ENCODE peak calls at places on chromosomes 6 and 20, in four cellular contexts. N, V, I and B are unnamed samples.

GRCh38 chr20:48332555-48332954 is 495.2 kb downstream of the PREX1 start:
- DNase-seq in V (peak; percentile 39), N (no peak), I (no peak), B (no peak)

GRCh38 chr6:143677891-143678737 is at the start of gene PHACTR2:
- DNase-seq in N (peak; percentile 66), V (peak; percentile 84), I (peak; percentile 74), B (peak; percentile 40)

GRCh38 chr6:32854376-32855178 is 585 bp downstream of the PSMB9 start:
- DNase-seq in V (peak; percentile 39), I (peak; percentile 50), N (peak; percentile 66), B (no peak)

GRCh38 chr6:5111626-5112025 is 26.5 kb downstream of the PPP1R3G start:
- DNase-seq in V (no peak), I (no peak), N (no peak), B (no peak)

GRCh38 chr6:24394777-24395437 is 7.8 kb upstream of the MRS2 start:
- DNase-seq in I (peak; percentile 94), N (no peak), V (peak; percentile 37), B (peak; percentile 56)

GRCh38 chr20:1164871-1165270 is 19.9 kb downstream of the TMEM74B start:
- DNase-seq in I (no peak), V (no peak), N (no peak), B (no peak)

GRCh38 chr6:144197919-144198318 is 47.6 kb downstream of the STX11 start:
- DNase-seq in I (no peak), V (no peak), N (no peak), B (no peak)

GRCh38 chr6:34272022-34272926 is 23.5 kb upstream of the SMIM29 start:
- DNase-seq in I (no peak), V (no peak), N (no peak), B (no peak)

GRCh38 chr20:37081717-37082289 is 14.0 kb downstream of the RBL1 start:
- DNase-seq in V (no peak), I (peak; percentile 52), N (peak; percentile 17), B (no peak)

GRCh38 chr6:137416376-137417109 is 77.7 kb downstream of the OLIG3 start:
- DNase-seq in N (no peak), I (peak; percentile 70), V (peak; percentile 36), B (no peak)

GRCh38 chr20:5592165-5592564 is 158.0 kb upstream of the SHLD1 start:
- DNase-seq in N (no peak), I (no peak), V (no peak), B (no peak)

GRCh38 chr6:128570439-128571063 is 50.2 kb upstream of the PTPRK start:
- DNase-seq in V (peak; percentile 29), N (no peak), I (no peak), B (no peak)

GRCh38 chr20:3557237-3557636 is 86.4 kb downstream of the ATRN start:
- DNase-seq in I (no peak), V (no peak), N (no peak), B (no peak)

DNA sequence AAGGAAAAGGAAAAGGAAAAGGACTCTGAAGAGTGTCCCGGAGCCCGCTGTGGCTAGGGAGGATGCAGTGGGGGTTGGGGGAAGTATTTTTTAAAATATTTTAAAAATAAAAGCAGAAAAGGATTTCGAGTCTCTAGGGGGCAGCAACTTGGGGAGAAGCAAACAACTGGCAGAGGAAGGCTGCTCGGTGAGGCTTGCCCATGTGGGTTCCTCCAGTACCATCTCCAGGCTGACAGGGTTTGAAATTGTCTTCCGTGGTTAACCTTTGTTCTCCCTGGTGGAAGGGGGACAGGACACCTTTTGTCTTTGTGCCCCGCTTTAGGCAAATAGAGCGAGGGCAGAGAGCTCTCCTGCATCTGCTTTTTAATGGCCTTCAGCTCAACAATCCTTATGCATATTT is 60.4 kb upstream of the SNX9 start:
- DNase-seq in V (no peak), N (no peak), I (peak; percentile 49), B (no peak)
- TF ChIP-seq CTCF in V (peak; percentile 18), N (no peak), I (peak; percentile 47), B (no peak)

GRCh38 chr6:13454286-13455221 is 32.8 kb downstream of the GFOD1 start:
- DNase-seq in I (peak; percentile 78), N (peak; percentile 62), V (peak; percentile 13), B (no peak)
- TF ChIP-seq CTCF in I (no peak), N (no peak), V (no peak), B (no peak)

GRCh38 chr6:116611020-116611419 is 5.3 kb upstream of the RSPH4A start:
- DNase-seq in I (no peak), V (no peak), N (no peak), B (no peak)

GRCh38 chr6:116616757-116617093 is 446 bp downstream of the RSPH4A start:
- DNase-seq in V (no peak), N (peak; percentile 9), I (no peak), B (no peak)

DNA sequence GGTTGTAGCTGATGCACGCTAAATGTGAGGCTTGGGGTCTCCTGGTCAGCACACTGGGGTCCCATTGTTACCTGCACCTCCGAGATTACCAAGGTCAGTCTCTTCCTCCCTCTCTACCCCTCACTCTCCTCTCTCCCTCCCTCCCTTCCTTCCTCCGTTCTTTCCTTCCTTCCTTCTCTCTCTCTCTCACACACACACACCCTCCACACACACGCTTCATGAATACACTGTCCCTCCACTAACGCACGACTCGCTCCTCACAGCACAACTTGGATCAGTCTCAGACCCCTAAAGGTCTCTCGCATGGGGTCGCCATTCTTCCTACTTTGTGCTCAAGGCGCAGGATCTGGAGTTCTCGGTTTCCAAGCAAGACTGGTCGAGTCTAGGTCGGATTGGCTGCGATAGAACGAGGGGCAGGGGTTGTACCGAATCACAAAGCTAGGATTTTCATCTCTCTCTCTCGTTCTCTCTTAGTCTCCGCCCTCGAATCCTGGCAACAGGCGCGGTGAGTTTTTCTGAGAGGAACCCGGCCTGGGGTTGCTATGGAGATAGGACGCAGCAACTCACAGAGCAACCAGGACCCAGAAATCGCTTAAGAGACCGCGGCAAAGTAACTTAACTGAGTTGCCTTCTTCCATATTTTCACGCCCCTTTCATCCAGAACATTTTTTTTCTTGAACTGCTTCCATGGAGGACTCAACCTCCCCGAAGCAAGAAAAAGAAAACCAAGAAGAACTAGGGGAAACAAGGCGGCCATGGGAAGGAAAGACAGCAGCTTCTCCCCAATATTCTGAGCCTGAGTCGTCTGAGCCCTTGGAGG is at the start of gene RSPH4A:
- DNase-seq in N (peak; percentile 85), I (peak; percentile 97), V (peak; percentile 96), B (peak; percentile 82)
- TF ChIP-seq CTCF in N (no peak), I (peak; percentile 41), V (peak; percentile 23), B (peak; percentile 28)

DNA sequence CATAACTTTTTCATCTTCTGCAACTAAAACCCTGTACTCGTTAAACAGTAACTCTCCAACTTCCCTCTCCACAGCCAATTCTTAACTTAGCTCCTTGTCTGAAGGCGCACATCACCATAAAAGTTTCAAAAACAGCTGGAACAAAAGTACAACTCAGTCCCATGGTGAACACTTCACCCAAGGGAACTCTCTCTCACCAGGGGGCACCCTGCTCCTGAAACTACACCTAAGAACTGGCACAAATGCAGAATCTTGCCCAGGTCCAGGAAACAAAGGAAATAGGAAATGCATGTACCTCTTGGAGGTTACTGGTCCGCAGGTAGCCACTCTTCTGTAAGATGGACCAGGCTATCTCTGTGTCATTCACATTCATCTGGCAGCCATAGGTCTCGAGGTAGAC is 6.6 kb downstream of the CDK5RAP1 start:
- DNase-seq in I (peak; percentile 20), N (no peak), V (no peak), B (no peak)
- TF ChIP-seq CTCF in I (peak; percentile 24), N (no peak), V (no peak), B (no peak)

GRCh38 chr6:26421259-26422144 is 18.8 kb upstream of the BTN3A3 start:
- DNase-seq in V (peak; percentile 94), N (peak; percentile 74), I (peak; percentile 94), B (peak; percentile 71)

GRCh38 chr6:26416288-26416687 is 14.2 kb downstream of the BTN3A1 start:
- DNase-seq in I (no peak), N (no peak), V (no peak), B (no peak)

GRCh38 chr6:26415791-26416190 is 13.7 kb downstream of the BTN3A1 start:
- DNase-seq in V (no peak), I (no peak), N (no peak), B (no peak)

GRCh38 chr6:26422329-26422728 is 18.0 kb upstream of the BTN3A3 start:
- DNase-seq in V (no peak), N (no peak), I (no peak), B (no peak)

GRCh38 chr6:26420607-26421235 is 18.6 kb downstream of the BTN3A1 start:
- DNase-seq in V (peak; percentile 43), N (peak; percentile 25), I (peak; percentile 54), B (no peak)
- TF ChIP-seq CTCF in V (peak; percentile 57), N (peak; percentile 28), I (peak; percentile 62), B (peak; percentile 24)

GRCh38 chr6:68975064-68975463 is 340.0 kb downstream of the ADGRB3 start:
- DNase-seq in I (peak; percentile 30), N (no peak), V (peak; percentile 5), B (no peak)

GRCh38 chr6:68978411-68978810 is 343.3 kb downstream of the ADGRB3 start:
- DNase-seq in I (no peak), N (no peak), V (no peak), B (no peak)

DNA sequence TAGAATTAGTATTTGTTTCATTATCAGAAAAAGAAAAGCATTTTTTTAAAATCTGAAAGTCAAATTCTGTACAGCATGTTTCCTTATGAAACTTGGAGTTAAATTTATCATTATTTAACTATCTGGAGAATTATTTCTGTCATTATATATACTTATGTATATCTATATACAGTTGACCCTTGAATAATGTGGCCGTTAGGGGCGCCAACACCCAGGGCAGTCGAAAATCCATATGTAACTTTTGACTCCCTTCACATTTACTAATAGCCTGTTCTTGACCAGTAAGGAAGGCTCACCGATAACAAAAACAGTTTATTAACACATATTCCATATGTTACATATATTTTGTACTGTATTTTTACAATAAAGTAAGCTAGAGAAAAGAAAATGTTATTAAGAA is 341.2 kb downstream of the ADGRB3 start:
- DNase-seq in I (no peak), N (no peak), V (no peak), B (no peak)
- TF ChIP-seq CTCF in I (peak; percentile 28), N (no peak), V (no peak), B (no peak)

GRCh38 chr6:47132724-47133123 is 90.6 kb upstream of the ADGRF1 start:
- DNase-seq in I (no peak), N (no peak), V (no peak), B (no peak)

GRCh38 chr6:47130086-47130485 is 88.0 kb upstream of the ADGRF1 start:
- DNase-seq in V (no peak), N (no peak), I (peak; percentile 35), B (no peak)

GRCh38 chr6:47131773-47132172 is 89.6 kb upstream of the ADGRF1 start:
- DNase-seq in V (no peak), I (no peak), N (no peak), B (no peak)

GRCh38 chr6:47129129-47129528 is 87.0 kb upstream of the ADGRF1 start:
- DNase-seq in V (no peak), I (no peak), N (no peak), B (no peak)

GRCh38 chr6:47126647-47127339 is 84.7 kb upstream of the ADGRF1 start:
- DNase-seq in V (no peak), I (peak; percentile 80), N (peak; percentile 48), B (no peak)
- TF ChIP-seq CTCF in V (no peak), I (no peak), N (no peak), B (no peak)

DNA sequence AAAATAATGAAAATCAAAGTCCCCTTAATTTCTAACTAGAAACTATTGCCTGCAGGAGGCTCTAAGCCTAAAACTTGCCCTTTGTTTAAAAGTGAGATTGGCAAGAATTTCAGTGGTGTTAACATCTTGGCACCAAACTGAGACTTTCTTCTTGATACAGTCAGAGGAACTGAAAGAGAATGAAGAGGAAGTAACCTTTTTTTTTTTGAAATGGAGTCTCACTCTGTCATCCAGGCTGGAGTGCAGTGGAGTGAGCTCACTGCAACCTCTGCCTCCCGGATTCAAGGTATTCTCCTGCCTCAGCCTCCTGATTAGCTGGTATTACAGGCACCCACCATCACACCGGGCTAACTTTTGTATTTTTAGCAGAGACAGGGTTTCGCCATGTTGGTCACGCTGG is 3.6 kb downstream of the DOP1A start:
- DNase-seq in I (no peak), N (no peak), V (no peak), B (no peak)
- TF ChIP-seq CTCF in I (no peak), N (no peak), V (no peak), B (no peak)